ENCODE peak calls at places on chromosome 10, in four cellular contexts. H is renal cortical epithelial cell; C is hepatocyte; M is activated CD4-positive, alpha-beta T cell treated with anti-CD3 and anti-CD28 coated beads, Interleukin-2, amount 10 ng/mL, durations not matched to agents 7 days and 5 days. P is an unnamed sample.

GRCh38 chr10:49255883-49256282 is 43.1 kb upstream of the C10orf71 start:
- DNase-seq in M (no peak), C (no peak), H (no peak), P (no peak)

GRCh38 chr10:110056822-110057221 is 49.0 kb downstream of the ADD3 start:
- DNase-seq in M (no peak), C (no peak), H (peak), P (no peak)

GRCh38 chr10:75957721-75958120 is 526.3 kb downstream of the LRMDA start:
- DNase-seq in H (no peak), M (no peak), C (no peak), P (no peak)

GRCh38 chr10:87090779-87091178 is 3.9 kb downstream of the GLUD1 start:
- DNase-seq in M (no peak), C (no peak), H (no peak), P (no peak)

GRCh38 chr10:49484501-49485230 is 54.3 kb downstream of the ERCC6 start:
- DNase-seq in C (no peak), H (no peak), M (no peak), P (no peak)

GRCh38 chr10:114258274-114258840 is 19.3 kb downstream of the VWA2 start:
- DNase-seq in M (no peak), C (peak), H (no peak), P (no peak)

GRCh38 chr10:14687340-14687739 is 87.4 kb downstream of the FAM107B start:
- DNase-seq in H (no peak), C (no peak), M (no peak), P (no peak)

GRCh38 chr10:117216611-117217195 is 19.4 kb downstream of the KCNK18 start:
- DNase-seq in C (peak), H (peak), M (peak), P (peak)

GRCh38 chr10:4686644-4686996 is 139.4 kb upstream of the AKR1E2 start:
- DNase-seq in M (no peak), H (peak), C (peak), P (no peak)

GRCh38 chr10:64148597-64148996 is 627.4 kb downstream of the REEP3 start:
- DNase-seq in M (no peak), C (no peak), H (no peak), P (no peak)

GRCh38 chr10:5527332-5528200 is 2.8 kb downstream of the CALML3 start:
- DNase-seq in M (no peak), C (no peak), H (no peak), P (no peak)

GRCh38 chr10:7436490-7437100 is 25.8 kb upstream of the SFMBT2 start:
- DNase-seq in M (no peak), H (no peak), C (no peak), P (no peak)

GRCh38 chr10:27248215-27248614 is 7.6 kb upstream of the ACBD5 start:
- DNase-seq in H (no peak), M (no peak), C (no peak), P (no peak)

GRCh38 chr10:63094405-63094804 is 38.7 kb upstream of the NRBF2 start:
- DNase-seq in C (no peak), H (peak), M (no peak), P (no peak)

GRCh38 chr10:63929826-63930467 is 408.7 kb downstream of the REEP3 start:
- DNase-seq in M (no peak), C (peak), H (no peak), P (no peak)

GRCh38 chr10:124388476-124388822 is 30.3 kb downstream of the OAT start:
- DNase-seq in C (no peak), H (no peak), M (no peak), P (no peak)

GRCh38 chr10:12839349-12839927 is 162.1 kb downstream of the CCDC3 start:
- DNase-seq in H (no peak), M (no peak), C (no peak), P (no peak)

GRCh38 chr10:15815242-15815885 is 44.9 kb downstream of the MINDY3 start:
- DNase-seq in M (no peak), C (no peak), H (no peak), P (no peak)

GRCh38 chr10:129601737-129602136 is 134.7 kb downstream of the MGMT start:
- DNase-seq in C (no peak), M (no peak), H (peak), P (no peak)

GRCh38 chr10:124763267-124763666 is 19.1 kb upstream of the FAM53B start:
- DNase-seq in M (no peak), C (no peak), H (no peak), P (no peak)

GRCh38 chr10:101902032-101902799 is 58.6 kb upstream of the KCNIP2 start:
- DNase-seq in H (no peak), C (no peak), M (no peak), P (no peak)

GRCh38 chr10:91635401-91636400 is 2.8 kb upstream of the PPP1R3C start:
- DNase-seq in M (peak), H (peak), C (peak), P (peak)

P was measured in CD4-positive, alpha-beta memory T cell.